ENCODE peak calls at places on chromosome 1, in five cellular contexts. N is DND-41, L is RWPE2, Y is upper lobe of right lung, J is tibial artery. K is an unnamed sample.

GRCh38 chr1:34188418-34188817 is 11.7 kb downstream of the C1orf94 start:
- DNase-seq in J (no peak), L (no peak), Y (no peak), N (no peak), K (no peak)

GRCh38 chr1:173479649-173480048 is 2.5 kb downstream of the PRDX6 start:
- DNase-seq in N (no peak), J (no peak), Y (no peak), L (no peak), K (no peak)

GRCh38 chr1:203898458-203899244 is 37.3 kb downstream of the SNRPE start:
- DNase-seq in Y (no peak), N (no peak), J (no peak), L (no peak), K (no peak)

GRCh38 chr1:76285578-76286135 is 211.1 kb downstream of the ST6GALNAC3 start:
- DNase-seq in N (peak; percentile 28), L (no peak), J (no peak), Y (no peak), K (no peak)

GRCh38 chr1:193406901-193407300 is 220.5 kb upstream of the B3GALT2 start:
- DNase-seq in N (no peak), Y (no peak), L (no peak), J (no peak), K (peak; percentile 27)

GRCh38 chr1:8809342-8809736 is 8.1 kb downstream of the RERE start:
- DNase-seq in J (no peak), N (no peak), L (no peak), Y (no peak), K (no peak)

GRCh38 chr1:240235521-240236288 is 144.0 kb downstream of the FMN2 start:
- DNase-seq in N (no peak), L (no peak), J (no peak), Y (no peak), K (no peak)

GRCh38 chr1:200866521-200866920 is 6.3 kb upstream of the GPR25 start:
- DNase-seq in L (no peak), N (no peak), Y (no peak), J (no peak), K (no peak)

GRCh38 chr1:185045793-185046441 is 559 bp downstream of the RNF2 start:
- DNase-seq in N (peak; percentile 52), L (no peak), J (no peak), Y (peak; percentile 67), K (peak; percentile 32)

GRCh38 chr1:235648407-235648907 is 1.1 kb downstream of the GNG4 start:
- DNase-seq in J (no peak), Y (no peak), N (no peak), L (no peak), K (peak; percentile 73)

DNA sequence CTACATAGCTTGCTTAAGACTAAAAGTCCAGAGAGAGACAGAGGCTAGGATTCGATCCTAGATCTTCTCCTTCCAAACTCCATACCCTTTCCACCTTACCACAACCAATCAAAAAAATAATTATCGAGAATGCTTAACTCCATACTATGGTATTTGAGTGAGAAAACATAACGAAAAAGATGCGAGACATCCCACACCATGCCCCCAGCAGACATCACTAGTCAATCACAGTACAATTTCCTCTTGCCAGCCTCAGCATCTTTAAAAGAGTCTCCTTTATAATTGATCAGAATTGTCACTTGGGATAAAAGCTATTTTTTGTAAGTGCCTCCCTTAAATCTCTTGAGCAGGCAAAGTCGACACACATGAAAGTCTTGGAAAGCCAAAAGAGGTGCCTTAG is 875 bp downstream of the NCF2 start:
- DNase-seq in N (no peak), J (no peak), L (no peak), Y (no peak), K (no peak)
- H3K27ac ChIP-seq in N (no peak overlapping the region), J (no peak overlapping the region), L (no peak overlapping the region), Y (peak overlapping the region; percentile 80), K (peak overlapping the region; percentile 22)

DNA sequence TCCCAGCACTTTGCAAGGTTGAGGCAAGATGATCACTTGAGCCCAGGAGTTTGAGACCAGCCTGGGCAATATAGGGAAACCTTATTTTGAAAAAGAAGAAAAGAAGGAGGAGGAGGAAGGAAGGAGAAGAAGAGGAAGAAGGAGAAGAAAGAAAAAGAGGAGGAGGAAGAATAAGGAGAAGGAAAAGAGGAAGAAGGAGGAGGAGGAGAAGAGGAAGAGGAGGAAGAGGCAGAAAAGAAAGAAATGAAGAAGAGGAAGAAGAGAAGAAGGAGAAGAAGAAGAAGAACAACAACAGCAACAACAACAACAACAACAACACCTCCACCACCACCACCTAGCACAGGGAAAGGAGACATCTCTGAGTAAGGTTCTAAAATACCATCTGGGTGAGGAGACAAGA is 10.6 kb downstream of the SELENBP1 start:
- DNase-seq in L (no peak), N (no peak), Y (no peak), J (no peak), K (no peak)
- H3K27ac ChIP-seq in L (no peak overlapping the region), N (no peak overlapping the region), Y (no peak overlapping the region), J (no peak overlapping the region), K (no peak overlapping the region)

GRCh38 chr1:236997361-236997760 is 6.9 kb downstream of the MT1HL1 start:
- DNase-seq in N (no peak), Y (no peak), L (no peak), J (no peak), K (no peak)
- H3K27ac ChIP-seq in N (no peak overlapping the region), Y (no peak overlapping the region), L (no peak overlapping the region), J (no peak overlapping the region), K (no peak overlapping the region)

GRCh38 chr1:48495166-48495565 is 23.2 kb upstream of the SPATA6 start:
- DNase-seq in Y (no peak), N (no peak), J (no peak), L (no peak), K (no peak)

GRCh38 chr1:48493970-48494769 is 22.2 kb upstream of the SPATA6 start:
- DNase-seq in N (no peak), J (no peak), Y (no peak), L (no peak), K (peak; percentile 58)

GRCh38 chr1:48498096-48498791 is 26.2 kb upstream of the SPATA6 start:
- DNase-seq in Y (peak; percentile 88), N (peak; percentile 64), L (no peak), J (peak; percentile 88), K (peak; percentile 92)

GRCh38 chr1:48493031-48493430 is 21.0 kb upstream of the SPATA6 start:
- DNase-seq in N (no peak), Y (no peak), J (no peak), L (no peak), K (no peak)

GRCh38 chr1:48495911-48496310 is 23.9 kb upstream of the SPATA6 start:
- DNase-seq in L (no peak), N (no peak), Y (no peak), J (no peak), K (no peak)
- H3K27ac ChIP-seq in L (no peak overlapping the region), N (no peak overlapping the region), Y (no peak overlapping the region), J (no peak overlapping the region), K (no peak overlapping the region)

GRCh38 chr1:111739984-111740765 is 980 bp upstream of the INKA2 start:
- DNase-seq in N (no peak), J (peak; percentile 91), L (no peak), Y (peak; percentile 82), K (peak; percentile 68)

GRCh38 chr1:111739222-111739983 is at the start of gene INKA2:
- DNase-seq in Y (peak; percentile 96), L (peak; percentile 87), N (peak; percentile 80), J (peak; percentile 96), K (peak; percentile 89)

GRCh38 chr1:111738133-111738435 is 1.1 kb downstream of the INKA2 start:
- DNase-seq in N (no peak), L (no peak), J (no peak), Y (no peak), K (no peak)

GRCh38 chr1:111737216-111738132 is 1.7 kb downstream of the INKA2 start:
- DNase-seq in Y (no peak), N (peak; percentile 19), J (no peak), L (no peak), K (no peak)

GRCh38 chr1:111738436-111739221 is 566 bp downstream of the INKA2 start:
- DNase-seq in L (no peak), J (peak; percentile 93), N (peak; percentile 91), Y (peak; percentile 89), K (peak; percentile 59)
- H3K27ac ChIP-seq in L (peak overlapping the region; percentile 48), J (peak overlapping the region; percentile 99), N (peak overlapping the region; percentile 61), Y (peak overlapping the region; percentile 89), K (no peak overlapping the region)

DNA sequence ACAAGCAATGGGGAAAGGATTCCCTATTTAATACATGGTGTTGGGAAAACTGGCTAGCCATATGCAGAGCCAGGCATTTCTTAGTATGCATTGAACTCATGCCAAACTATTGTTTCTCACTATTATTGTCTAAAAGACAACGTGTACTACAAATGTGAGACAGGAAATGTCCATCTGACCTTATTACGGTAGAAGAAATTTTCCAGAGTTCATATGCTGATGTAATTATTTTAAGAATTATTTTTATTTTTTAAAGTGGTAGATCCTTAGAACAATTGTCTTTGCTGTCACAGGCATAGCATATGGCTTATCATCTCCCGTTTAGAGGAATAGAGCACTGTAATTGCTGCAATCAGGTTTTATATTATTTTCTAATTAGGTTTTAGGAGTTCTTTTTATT is 75.2 kb upstream of the S1PR1 start:
- DNase-seq in N (no peak), J (no peak), L (no peak), Y (no peak), K (no peak)
- H3K27ac ChIP-seq in N (no peak overlapping the region), J (no peak overlapping the region), L (no peak overlapping the region), Y (peak overlapping the region; percentile 15), K (peak overlapping the region; percentile 36)

GRCh38 chr1:225852413-225853119 is 29.6 kb downstream of the TMEM63A start:
- DNase-seq in Y (no peak), J (no peak), N (no peak), L (no peak), K (no peak)
- H3K27ac ChIP-seq in Y (no peak overlapping the region), J (no peak overlapping the region), N (no peak overlapping the region), L (no peak overlapping the region), K (no peak overlapping the region)